ENCODE peak calls at places on chromosomes 4 and X, in four cellular contexts. F, V, Z and N are unnamed samples.
A peak's percentile ranks its signal among the peaks of the same experiment; 100 is the strongest.

GRCh38 chr4:47490550-47490949 is 5.5 kb downstream of the ATP10D start:
- DNase-seq in F (no peak), V (no peak), Z (no peak), N (peak; percentile 70)

GRCh38 chrX:28223469-28223868 is 242.2 kb upstream of the DCAF8L1 start:
- DNase-seq in F (no peak), V (no peak), Z (no peak), N (no peak)

GRCh38 chr4:6971536-6972374 is 62.1 kb downstream of the TBC1D14 start:
- DNase-seq in F (peak; percentile 54), V (peak; percentile 81), Z (no peak), N (no peak)

GRCh38 chr4:151226004-151226932 is 50.7 kb upstream of the PRSS48 start:
- DNase-seq in F (no peak), V (no peak), Z (no peak), N (peak; percentile 22)

GRCh38 chrX:2325076-2325784 is 175.5 kb downstream of the DHRSX start:
- DNase-seq in F (peak; percentile 79), V (peak; percentile 91), Z (no peak), N (no peak)

GRCh38 chr4:2792711-2793577 is at the start of gene SH3BP2:
- DNase-seq in F (peak; percentile 69), V (peak; percentile 95), Z (no peak), N (peak; percentile 83)

GRCh38 chr4:98993419-98994071 is 2.0 kb upstream of the METAP1 start:
- DNase-seq in F (no peak), V (no peak), Z (no peak), N (no peak)

GRCh38 chr4:53355919-53356521 is 9.8 kb downstream of the SCFD2 start:
- DNase-seq in F (no peak), V (no peak), Z (no peak), N (no peak)

GRCh38 chr4:8143392-8144140 is 15.0 kb downstream of the ABLIM2 start:
- DNase-seq in F (peak; percentile 94), V (no peak), Z (no peak), N (peak; percentile 33)

GRCh38 chr4:92447265-92447905 is 143.6 kb downstream of the GRID2 start:
- DNase-seq in F (no peak), V (no peak), Z (no peak), N (peak; percentile 44)

GRCh38 chr4:101824500-101824899 is 34.0 kb downstream of the BANK1 start:
- DNase-seq in F (no peak), V (no peak), Z (no peak), N (no peak)

GRCh38 chr4:34619531-34620109 is 1624.7 kb downstream of the ARAP2 start:
- DNase-seq in F (no peak), V (no peak), Z (no peak), N (peak; percentile 10)

GRCh38 chr4:21134994-21135393 is 434.7 kb downstream of the PACRGL start:
- DNase-seq in F (no peak), V (no peak), Z (peak; percentile 12), N (peak; percentile 51)

GRCh38 chr4:53783208-53783859 is 192.0 kb upstream of the LNX1 start:
- DNase-seq in F (no peak), V (no peak), Z (no peak), N (no peak)

GRCh38 chr4:118345813-118346212 is 7.0 kb downstream of the PRSS12 start:
- DNase-seq in F (no peak), V (no peak), Z (no peak), N (peak; percentile 53)

GRCh38 chr4:8697826-8698225 is 105.3 kb downstream of the CPZ start:
- DNase-seq in F (no peak), V (peak; percentile 66), Z (no peak), N (no peak)

GRCh38 chr4:84690481-84690880 is 107.6 kb downstream of the CDS1 start:
- DNase-seq in F (no peak), V (no peak), Z (no peak), N (no peak)

GRCh38 chr4:170497729-170498128 is 408.0 kb upstream of the AADAT start:
- DNase-seq in F (no peak), V (no peak), Z (no peak), N (no peak)

GRCh38 chrX:68834371-68835103 is 5.7 kb downstream of the EFNB1 start:
- DNase-seq in F (no peak), V (peak; percentile 78), Z (no peak), N (no peak)

GRCh38 chr4:18882468-18882867 is 860.9 kb upstream of the LCORL start:
- DNase-seq in F (no peak), V (no peak), Z (no peak), N (peak; percentile 79)

GRCh38 chr4:163736876-163737275 is 242.4 kb downstream of the TMA16 start:
- DNase-seq in F (no peak), V (no peak), Z (no peak), N (no peak)

GRCh38 chr4:150004481-150004880 is 73.8 kb upstream of the DCLK2 start:
- DNase-seq in F (no peak), V (no peak), Z (no peak), N (no peak)

GRCh38 chr4:32985256-32985655 is 2265.1 kb downstream of the PCDH7 start:
- DNase-seq in F (no peak), V (no peak), Z (no peak), N (peak; percentile 41)

GRCh38 chr4:48665555-48666186 is 114.4 kb downstream of the FRYL start:
- DNase-seq in F (no peak), V (no peak), Z (no peak), N (no peak)

GRCh38 chr4:73692701-73693100 is 47.7 kb upstream of the CXCL8 start:
- DNase-seq in F (no peak), V (no peak), Z (no peak), N (no peak)

GRCh38 chr4:7647211-7647931 is 212.6 kb upstream of the PSAPL1 start:
- DNase-seq in F (no peak), V (no peak), Z (no peak), N (no peak)

GRCh38 chrX:78514852-78515251 is 144.3 kb downstream of the RTL3 start:
- DNase-seq in F (no peak), V (no peak), Z (no peak), N (peak; percentile 79)

GRCh38 chr4:83852085-83852451 is 316.2 kb downstream of the GPAT3 start:
- DNase-seq in F (no peak), V (no peak), Z (no peak), N (peak; percentile 22)

GRCh38 chr4:54276633-54277426 is 47.7 kb downstream of the PDGFRA start:
- DNase-seq in F (no peak), V (no peak), Z (no peak), N (peak; percentile 60)

GRCh38 chr4:55181606-55182005 is 56.2 kb upstream of the KDR start:
- DNase-seq in F (no peak), V (no peak), Z (no peak), N (peak; percentile 70)

GRCh38 chrX:131746491-131746968 is 202.7 kb downstream of the OR13H1 start:
- DNase-seq in F (no peak), V (peak; percentile 95), Z (peak; percentile 55), N (no peak)

GRCh38 chrX:110180928-110181310 is 137.0 kb downstream of the AMMECR1 start:
- DNase-seq in F (no peak), V (no peak), Z (no peak), N (no peak)

GRCh38 chr4:72557021-72557420 is 12.0 kb downstream of the ADAMTS3 start:
- DNase-seq in F (no peak), V (no peak), Z (no peak), N (no peak)

GRCh38 chrX:39309018-39309620 is 507.9 kb downstream of the MID1IP1 start:
- DNase-seq in F (no peak), V (peak; percentile 37), Z (no peak), N (peak; percentile 16)

GRCh38 chr4:158162637-158163036 is 10.2 kb downstream of the GASK1B start:
- DNase-seq in F (no peak), V (no peak), Z (no peak), N (no peak)

GRCh38 chr4:139242511-139243051 is 37.4 kb downstream of the MGARP start:
- DNase-seq in F (no peak), V (no peak), Z (no peak), N (no peak)

GRCh38 chr4:88720749-88721428 is 23.3 kb upstream of the NAP1L5 start:
- DNase-seq in F (no peak), V (no peak), Z (no peak), N (no peak)